ENCODE peak calls at places on chromosomes 13 and 19, in four cellular contexts. L, T, K and J are unnamed samples.

GRCh38 chr13:109494955-109495354 is 291.4 kb downstream of the IRS2 start:
- DNase-seq in L (no peak), T (no peak), K (no peak), J (no peak)

GRCh38 chr19:19399733-19400438 is 5.6 kb upstream of the GATAD2A start:
- DNase-seq in L (no peak), T (no peak), K (no peak), J (no peak)

GRCh38 chr13:57946361-57946760 is 314.8 kb downstream of the PCDH17 start:
- DNase-seq in L (no peak), T (no peak), K (no peak), J (no peak)

GRCh38 chr13:100545684-100546061 is 42.9 kb downstream of the GGACT start:
- DNase-seq in L (no peak), T (no peak), K (no peak), J (no peak)

GRCh38 chr19:17482877-17483604 is 12.7 kb downstream of the SLC27A1 start:
- DNase-seq in L (no peak), T (no peak), K (no peak), J (no peak)

GRCh38 chr19:58519087-58519354 is 589 bp downstream of the ZBTB45 start:
- DNase-seq in L (peak; percentile 74), T (peak; percentile 78), K (peak; percentile 69), J (peak; percentile 66)

GRCh38 chr13:109010912-109011311 is 381.5 kb downstream of the MYO16 start:
- DNase-seq in L (no peak), T (no peak), K (no peak), J (no peak)

GRCh38 chr13:40102854-40103253 is 447.4 kb downstream of the COG6 start:
- DNase-seq in L (no peak), T (peak; percentile 41), K (no peak), J (peak; percentile 66)

GRCh38 chr13:40895715-40896184 is 106.3 kb downstream of the SLC25A15 start:
- DNase-seq in L (no peak), T (no peak), K (no peak), J (no peak)

GRCh38 chr19:18650468-18651001 is 13.7 kb downstream of the KLHL26 start:
- DNase-seq in L (no peak), T (peak; percentile 82), K (no peak), J (peak; percentile 85)

GRCh38 chr13:110301606-110302131 is 5.3 kb downstream of the COL4A1 start:
- DNase-seq in L (no peak), T (no peak), K (no peak), J (peak; percentile 45)

GRCh38 chr19:29687897-29688728 is 22.9 kb downstream of the PLEKHF1 start:
- DNase-seq in L (no peak), T (no peak), K (no peak), J (no peak)

GRCh38 chr19:39254539-39255345 is 6.1 kb upstream of the IFNL4 start:
- DNase-seq in L (no peak), T (no peak), K (no peak), J (no peak)

GRCh38 chr13:23686948-23687347 is 116.7 kb downstream of the TNFRSF19 start:
- DNase-seq in L (no peak), T (no peak), K (no peak), J (no peak)

GRCh38 chr13:114081761-114082681 is 50.4 kb downstream of the RASA3 start:
- DNase-seq in L (peak; percentile 28), T (no peak), K (peak; percentile 47), J (no peak)

GRCh38 chr13:99227909-99228688 is 27.4 kb downstream of the UBAC2 start:
- DNase-seq in L (no peak), T (no peak), K (no peak), J (no peak)

GRCh38 chr13:33862006-33862405 is 44.1 kb downstream of the RFC3 start:
- DNase-seq in L (no peak), T (no peak), K (no peak), J (no peak)

GRCh38 chr13:55000844-55001243 is 1972.2 kb downstream of the OLFM4 start:
- DNase-seq in L (no peak), T (no peak), K (no peak), J (no peak)

GRCh38 chr13:25796474-25796873 is 255.3 kb downstream of the SHISA2 start:
- DNase-seq in L (no peak), T (no peak), K (no peak), J (no peak)

GRCh38 chr13:31797154-31797775 is 57.9 kb downstream of the RXFP2 start:
- DNase-seq in L (no peak), T (no peak), K (no peak), J (no peak)

GRCh38 chr19:3969435-3970312 is 1.2 kb downstream of the DAPK3 start:
- DNase-seq in L (no peak), T (peak; percentile 55), K (no peak), J (peak; percentile 61)

GRCh38 chr13:27338816-27339215 is 68.2 kb downstream of the RASL11A start:
- DNase-seq in L (no peak), T (no peak), K (no peak), J (no peak)

GRCh38 chr13:32164622-32165268 is 133.2 kb downstream of the FRY start:
- DNase-seq in L (no peak), T (no peak), K (no peak), J (no peak)

GRCh38 chr19:48393559-48394330 is at the start of gene GRIN2D:
- DNase-seq in L (no peak), T (peak; percentile 51), K (no peak), J (no peak)

GRCh38 chr13:95481051-95481775 is 71.3 kb upstream of the CLDN10 start:
- DNase-seq in L (no peak), T (no peak), K (no peak), J (no peak)

GRCh38 chr19:1633269-1633606 is 19.2 kb downstream of the TCF3 start:
- DNase-seq in L (no peak), T (no peak), K (no peak), J (no peak)

GRCh38 chr19:19297759-19298158 is 22.6 kb downstream of the SUGP1 start:
- DNase-seq in L (no peak), T (no peak), K (peak; percentile 77), J (no peak)

GRCh38 chr13:48873081-48873480 is 102.6 kb upstream of the FNDC3A start:
- DNase-seq in L (no peak), T (no peak), K (no peak), J (no peak)

GRCh38 chr19:42400404-42400803 is 10.3 kb upstream of the CNFN start:
- DNase-seq in L (no peak), T (no peak), K (no peak), J (no peak)

GRCh38 chr19:42397315-42398166 is 7.4 kb upstream of the CNFN start:
- DNase-seq in L (no peak), T (no peak), K (no peak), J (no peak)

GRCh38 chr19:42403586-42403985 is 13.5 kb upstream of the CNFN start:
- DNase-seq in L (no peak), T (no peak), K (no peak), J (no peak)

GRCh38 chr19:42402376-42403116 is 12.4 kb upstream of the CNFN start:
- DNase-seq in L (no peak), T (no peak), K (no peak), J (no peak)

GRCh38 chr19:42401365-42402303 is 11.5 kb upstream of the CNFN start:
- DNase-seq in L (peak; percentile 87), T (peak; percentile 88), K (peak; percentile 75), J (peak; percentile 79)
- TF ChIP-seq POLR2A in L (no peak), T (no peak), K (no peak), J (no peak)

DNA sequence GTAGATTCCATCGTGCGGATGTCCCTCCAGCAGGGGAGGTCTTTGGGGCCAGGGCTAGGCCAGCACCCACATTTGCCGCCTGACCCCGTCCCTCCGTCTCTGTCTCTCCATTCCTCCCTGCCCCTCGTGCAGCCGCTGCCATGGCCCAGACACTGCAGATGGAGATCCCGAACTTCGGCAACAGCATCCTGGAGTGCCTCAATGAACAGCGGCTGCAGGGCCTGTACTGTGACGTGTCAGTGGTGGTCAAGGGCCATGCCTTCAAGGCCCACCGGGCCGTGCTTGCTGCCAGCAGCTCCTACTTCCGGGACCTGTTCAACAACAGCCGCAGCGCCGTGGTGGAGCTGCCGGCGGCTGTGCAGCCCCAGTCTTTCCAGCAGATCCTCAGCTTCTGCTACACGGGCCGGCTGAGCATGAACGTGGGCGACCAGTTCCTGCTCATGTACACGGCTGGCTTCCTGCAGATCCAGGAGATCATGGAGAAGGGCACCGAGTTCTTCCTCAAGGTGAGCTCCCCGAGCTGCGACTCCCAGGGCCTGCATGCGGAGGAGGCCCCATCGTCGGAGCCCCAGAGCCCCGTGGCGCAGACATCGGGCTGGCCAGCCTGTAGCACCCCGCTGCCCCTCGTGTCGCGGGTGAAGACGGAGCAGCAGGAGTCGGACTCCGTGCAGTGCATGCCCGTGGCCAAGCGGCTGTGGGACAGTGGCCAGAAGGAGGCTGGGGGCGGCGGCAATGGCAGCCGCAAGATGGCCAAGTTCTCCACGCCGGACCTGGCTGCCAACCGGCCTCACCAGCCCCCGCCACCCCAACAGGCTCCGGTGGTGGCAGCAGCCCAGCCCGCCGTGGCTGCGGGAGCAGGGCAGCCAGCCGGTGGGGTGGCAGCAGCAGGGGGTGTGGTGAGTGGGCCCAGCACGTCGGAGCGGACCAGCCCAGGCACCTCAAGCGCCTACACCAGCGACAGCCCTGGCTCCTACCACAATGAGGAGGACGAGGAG is 14.8 kb downstream of the STX10 start:
- DNase-seq in L (no peak), T (no peak), K (no peak), J (no peak)
- H3K36me3 ChIP-seq in L (peaks cover 5% of the 10 kb centered on the region), T (no peaks in the 10 kb centered on the region), K (peaks cover 22% of the 10 kb centered on the region), J (no peaks in the 10 kb centered on the region)

GRCh38 chr19:49953376-49953775 is 7.6 kb downstream of the SIGLEC11 start:
- DNase-seq in L (peak; percentile 5), T (no peak), K (no peak), J (no peak)

GRCh38 chr19:49956113-49956491 is 4.9 kb downstream of the SIGLEC11 start:
- DNase-seq in L (peak; percentile 0), T (no peak), K (no peak), J (no peak)

GRCh38 chr19:49954092-49954825 is 6.7 kb downstream of the SIGLEC11 start:
- DNase-seq in L (peak; percentile 43), T (peak; percentile 72), K (no peak), J (peak; percentile 31)

GRCh38 chr19:49952906-49953305 is 8.1 kb downstream of the SIGLEC11 start:
- DNase-seq in L (peak; percentile 22), T (peak; percentile 47), K (no peak), J (no peak)

GRCh38 chr19:49954933-49955332 is 6.0 kb downstream of the SIGLEC11 start:
- DNase-seq in L (peak; percentile 27), T (peak; percentile 45), K (no peak), J (no peak)
- TF ChIP-seq POLR2A in L (no peak), T (no peak), K (no peak), J (no peak)

GRCh38 chr19:10290439-10290875 is 705 bp downstream of the ICAM5 start:
- DNase-seq in L (no peak), T (peak; percentile 51), K (no peak), J (no peak)

GRCh38 chr19:10288662-10289166 is 1.0 kb upstream of the ICAM5 start:
- DNase-seq in L (no peak), T (no peak), K (no peak), J (no peak)

GRCh38 chr19:10290876-10291553 is 1.3 kb downstream of the ICAM5 start:
- DNase-seq in L (no peak), T (peak; percentile 75), K (no peak), J (peak; percentile 36)

GRCh38 chr19:10289836-10290438 is at the start of gene ICAM5:
- DNase-seq in L (no peak), T (peak; percentile 56), K (no peak), J (no peak)

GRCh38 chr19:10289167-10289835 is 451 bp upstream of the ICAM5 start:
- DNase-seq in L (no peak), T (peak; percentile 68), K (no peak), J (no peak)
- H3K36me3 ChIP-seq in L (no peaks in the 10 kb centered on the region), T (no peaks in the 10 kb centered on the region), K (peaks cover 18% of the 10 kb centered on the region), J (no peaks in the 10 kb centered on the region)